ENCODE peak calls at places on chromosomes 1 and 21, in four cellular contexts. N is OCI-LY7; C is CD8-positive, alpha-beta T cell; O is tibial artery. B is an unnamed sample.
A peak's percentile ranks its signal among the peaks of the same experiment; 100 is the strongest.

GRCh38 chr1:18945401-18945849 is 11.1 kb downstream of the IFFO2 start:
- DNase-seq in N (no peak), C (no peak), O (no peak), B (no peak)

GRCh38 chr1:56255516-56256181 is 323.7 kb downstream of the PLPP3 start:
- DNase-seq in N (no peak), C (no peak), O (peak; percentile 90), B (no peak)

GRCh38 chr21:16708431-16708830 is 804.4 kb upstream of the CXADR start:
- DNase-seq in N (no peak), C (no peak), O (no peak), B (no peak)

GRCh38 chr1:179230721-179231120 is 1.2 kb upstream of the ABL2 start:
- DNase-seq in N (no peak), C (no peak), O (no peak), B (no peak)

GRCh38 chr1:46171872-46172271 is 3.0 kb upstream of the TSPAN1 start:
- DNase-seq in N (peak; percentile 28), C (no peak), O (no peak), B (peak; percentile 93)

GRCh38 chr1:31510853-31511789 is 65.2 kb upstream of the TINAGL1 start:
- DNase-seq in N (no peak), C (no peak), O (no peak), B (peak; percentile 38)

GRCh38 chr1:77536813-77537212 is 145.6 kb downstream of the ZZZ3 start:
- DNase-seq in N (no peak), C (no peak), O (no peak), B (peak; percentile 98)

GRCh38 chr21:44516828-44517174 is 23.2 kb downstream of the KRTAP10-1 start:
- DNase-seq in N (no peak), C (no peak), O (no peak), B (no peak)

GRCh38 chr1:7313081-7313546 is 458.0 kb upstream of the VAMP3 start:
- DNase-seq in N (no peak), C (no peak), O (no peak), B (no peak)

GRCh38 chr1:215606564-215607168 is 39.6 kb downstream of the KCTD3 start:
- DNase-seq in N (peak; percentile 4), C (no peak), O (no peak), B (peak; percentile 75)

GRCh38 chr21:33327792-33328433 is 3.1 kb downstream of the IFNAR1 start:
- DNase-seq in N (no peak), C (no peak), O (no peak), B (no peak)

GRCh38 chr1:229003233-229004031 is 267.5 kb upstream of the RAB4A start:
- DNase-seq in N (no peak), C (no peak), O (peak; percentile 41), B (no peak)

GRCh38 chr1:115064461-115064860 is 24.8 kb downstream of the TSPAN2 start:
- DNase-seq in N (no peak), C (no peak), O (no peak), B (no peak)

GRCh38 chr1:51642739-51643142 is 25.8 kb downstream of the OSBPL9 start:
- DNase-seq in N (no peak), C (no peak), O (no peak), B (no peak)

GRCh38 chr1:37485902-37486679 is 11.7 kb downstream of the ZC3H12A start:
- DNase-seq in N (no peak), C (no peak), O (no peak), B (no peak)

GRCh38 chr1:57966340-57966739 is 542.5 kb upstream of the DAB1 start:
- DNase-seq in N (no peak), C (no peak), O (no peak), B (no peak)

GRCh38 chr1:158169105-158169504 is 11.6 kb upstream of the CD1D start:
- DNase-seq in N (no peak), C (no peak), O (no peak), B (no peak)

GRCh38 chr1:8006037-8006963 is 19.8 kb downstream of the ERRFI1 start:
- DNase-seq in N (no peak), C (no peak), O (no peak), B (peak; percentile 70)

GRCh38 chr21:46406001-46406400 is 52.7 kb upstream of the DIP2A start:
- DNase-seq in N (no peak), C (no peak), O (no peak), B (no peak)

GRCh38 chr1:25622526-25622925 is 5.9 kb downstream of the MAN1C1 start:
- DNase-seq in N (no peak), C (no peak), O (no peak), B (no peak)

GRCh38 chr1:2934173-2934540 is 87.1 kb upstream of the ACTRT2 start:
- DNase-seq in N (no peak), C (no peak), O (no peak), B (no peak)

GRCh38 chr1:2933431-2934172 is 87.7 kb upstream of the ACTRT2 start:
- DNase-seq in N (no peak), C (no peak), O (no peak), B (no peak)

GRCh38 chr1:2935766-2936390 is 85.4 kb upstream of the ACTRT2 start:
- DNase-seq in N (no peak), C (no peak), O (no peak), B (no peak)

GRCh38 chr1:2934642-2935081 is 86.6 kb upstream of the ACTRT2 start:
- DNase-seq in N (no peak), C (no peak), O (no peak), B (no peak)

GRCh38 chr1:2935184-2935583 is 86.1 kb upstream of the ACTRT2 start:
- DNase-seq in N (no peak), C (no peak), O (no peak), B (no peak)
- H3K9me3 ChIP-seq in N (no peaks in the 10 kb centered on the region), C (no peaks in the 10 kb centered on the region), O (peaks cover 5% of the 10 kb centered on the region), B (no peaks in the 10 kb centered on the region)

GRCh38 chr1:181152892-181153633 is 64.6 kb downstream of the IER5 start:
- DNase-seq in N (peak; percentile 62), C (no peak), O (peak; percentile 87), B (no peak)
- TF ChIP-seq CTCF in N (peak; percentile 54), C (no peak), O (peak; percentile 31), B (no peak)

GRCh38 chr21:10575311-10575667 is 53.9 kb downstream of the TPTE start:
- DNase-seq in N (no peak), C (no peak), O (no peak), B (no peak)
- H3K9me3 ChIP-seq in N (peaks cover 29% of the 10 kb centered on the region), C (peaks cover 8% of the 10 kb centered on the region), O (peaks cover 28% of the 10 kb centered on the region), B (peaks cover 36% of the 10 kb centered on the region)

GRCh38 chr1:245277276-245277675 is 122.5 kb downstream of the KIF26B start:
- DNase-seq in N (peak; percentile 3), C (no peak), O (no peak), B (peak; percentile 23)
- TF ChIP-seq CTCF in N (peak; percentile 60), C (no peak), O (no peak), B (peak; percentile 54)

B was measured in PC-3.